ENCODE peak calls at places on chromosome 17, in eight cellular contexts. R, A, E, F, P, S, O and K are unnamed samples.

GRCh38 chr17:33520404-33521032 is 227.4 kb upstream of the ASIC2 start:
- DNase-seq in E (peak), S (no peak), R (peak), F (no peak), O (no peak), P (no peak), A (peak), K (no peak)

GRCh38 chr17:28508325-28508724 is 2.2 kb downstream of the FOXN1 start:
- DNase-seq in P (no peak), S (no peak), E (no peak), A (no peak), O (no peak), F (no peak), R (no peak), K (no peak)

GRCh38 chr17:37650419-37651003 is 7.3 kb upstream of the DDX52 start:
- DNase-seq in S (peak), R (peak), P (no peak), F (peak), A (peak), E (peak), O (peak), K (peak)

GRCh38 chr17:47621293-47622178 is 28.2 kb upstream of the KPNB1 start:
- DNase-seq in S (peak), E (peak), O (peak), R (peak), P (no peak), F (peak), A (peak), K (peak)

GRCh38 chr17:29116652-29117439 is 63.4 kb downstream of the MYO18A start:
- DNase-seq in O (peak), F (peak), R (peak), A (peak), P (peak), S (no peak), E (peak), K (no peak)

GRCh38 chr17:50621562-50621961 is 13.1 kb upstream of the ABCC3 start:
- DNase-seq in S (no peak), O (no peak), R (no peak), F (no peak), A (no peak), P (no peak), E (no peak), K (no peak)

GRCh38 chr17:52159159-52159809 is 770 bp upstream of the CA10 start:
- DNase-seq in R (no peak), P (no peak), F (no peak), S (no peak), O (no peak), E (no peak), A (peak), K (no peak)

GRCh38 chr17:81286491-81287145 is 8.5 kb downstream of the SLC38A10 start:
- DNase-seq in R (no peak), E (no peak), F (no peak), S (no peak), O (no peak), A (no peak), P (no peak), K (no peak)

GRCh38 chr17:50692448-50693040 is 15.2 kb downstream of the ANKRD40 start:
- DNase-seq in R (no peak), E (no peak), A (no peak), S (no peak), O (no peak), F (no peak), P (no peak), K (no peak)

GRCh38 chr17:40686192-40686591 is 17.4 kb downstream of the KRT24 start:
- DNase-seq in A (no peak), S (no peak), R (no peak), F (no peak), E (no peak), P (no peak), O (no peak), K (no peak)

GRCh38 chr17:1716912-1717695 is 6.9 kb upstream of the TLCD2 start:
- DNase-seq in E (peak), A (peak), F (peak), P (peak), R (peak), S (peak), O (peak), K (peak)

GRCh38 chr17:31674305-31674704 is 184.7 kb downstream of the COPRS start:
- DNase-seq in O (peak), P (no peak), S (no peak), F (peak), A (no peak), E (no peak), R (no peak), K (no peak)

DNA sequence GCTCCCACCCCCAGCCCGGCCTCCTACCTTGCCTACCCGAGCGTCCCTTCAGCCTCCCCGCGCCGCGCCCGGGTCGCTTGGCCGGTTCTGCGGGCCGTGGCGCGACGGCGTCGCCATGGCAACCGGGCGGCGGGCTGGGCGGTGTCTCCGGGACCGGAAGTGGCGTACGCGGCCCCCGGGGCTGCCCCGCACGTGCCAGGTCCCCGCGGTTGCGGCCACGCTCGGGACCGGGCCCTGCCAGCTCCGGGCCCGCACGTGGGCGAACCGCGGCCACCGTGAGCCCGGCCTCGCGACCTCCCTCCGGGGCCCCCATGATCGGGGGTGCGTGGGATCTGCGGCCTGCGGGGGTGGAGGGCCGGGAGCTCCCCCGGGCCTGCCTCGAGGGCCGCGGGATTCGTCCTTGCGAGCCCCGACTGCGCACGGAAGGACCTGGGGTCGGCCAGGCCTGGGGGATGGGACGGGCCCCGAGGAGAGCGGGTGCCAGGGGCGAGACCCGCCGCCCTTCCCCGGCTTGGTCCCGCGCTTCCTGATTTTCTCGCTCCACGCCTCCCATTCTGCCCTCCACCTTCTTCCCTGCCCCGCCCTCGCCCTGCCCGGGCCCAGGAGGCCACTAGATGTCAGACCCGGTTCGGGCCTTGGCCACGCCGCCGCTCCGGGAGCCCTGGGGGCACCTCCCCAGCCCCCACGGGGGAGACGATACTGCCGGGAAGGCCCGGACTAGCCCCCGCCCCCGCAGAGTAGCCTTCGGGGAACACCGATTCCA is at the start of gene CYB561:
- DNase-seq in F (peak), O (peak), S (peak), E (peak), A (peak), P (peak), R (peak), K (peak)
- TF ChIP-seq CTCF in F (peak), O (peak), S (no peak), E (no peak), A (peak), P (no peak), R (no peak), K (peak)

GRCh38 chr17:3907483-3908216 is 8.6 kb downstream of the P2RX1 start:
- DNase-seq in R (no peak), S (no peak), E (peak), P (no peak), F (no peak), A (no peak), O (no peak), K (no peak)
- TF ChIP-seq CTCF in R (peak), S (peak), E (peak), P (no peak), F (peak), A (peak), O (peak), K (peak)

GRCh38 chr17:19713462-19713861 is 2.9 kb downstream of the SLC47A2 start:
- DNase-seq in S (no peak), R (no peak), E (no peak), P (peak), A (peak), F (no peak), O (no peak), K (no peak)
- TF ChIP-seq CTCF in S (no peak), R (no peak), E (peak), P (no peak), A (peak), F (peak), O (no peak), K (no peak)

DNA sequence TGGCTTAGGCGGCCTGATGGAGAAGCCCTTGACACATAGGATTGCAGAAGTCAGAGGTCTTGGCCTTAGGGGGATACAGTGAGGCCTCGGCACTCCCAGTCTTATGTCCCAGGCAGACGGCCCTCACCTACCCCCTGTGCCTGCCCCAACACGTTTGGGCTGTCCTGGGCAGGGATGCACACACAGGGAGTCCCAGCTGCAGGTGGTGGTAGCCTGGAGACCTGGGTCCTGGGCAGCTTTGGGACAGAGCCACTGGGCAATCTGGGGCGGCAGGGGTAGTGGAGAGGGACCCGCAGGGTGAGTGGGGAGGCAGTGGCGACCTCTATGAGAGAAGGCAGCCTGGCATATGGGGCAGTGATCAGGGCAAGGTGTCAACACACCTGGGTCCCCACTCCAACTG is 48.3 kb downstream of the SDK2 start:
- DNase-seq in P (no peak), F (no peak), O (no peak), S (no peak), R (no peak), E (no peak), A (no peak), K (no peak)
- TF ChIP-seq CTCF in P (no peak), F (no peak), O (no peak), S (no peak), R (no peak), E (no peak), A (no peak), K (no peak)

GRCh38 chr17:57957120-57957850 is 2.1 kb upstream of the CUEDC1 start:
- DNase-seq in P (peak), A (no peak), S (no peak), F (no peak), E (no peak), R (no peak), O (no peak), K (no peak)

GRCh38 chr17:57954421-57955182 is 610 bp downstream of the CUEDC1 start:
- DNase-seq in P (peak), S (no peak), A (peak), O (no peak), F (peak), R (peak), E (peak), K (no peak)

GRCh38 chr17:57953703-57954420 is 1.4 kb downstream of the CUEDC1 start:
- DNase-seq in S (no peak), P (no peak), R (no peak), E (no peak), O (no peak), A (peak), F (no peak), K (no peak)

GRCh38 chr17:57956311-57957119 is 1.3 kb upstream of the CUEDC1 start:
- DNase-seq in P (no peak), S (no peak), F (no peak), R (no peak), E (no peak), A (peak), O (no peak), K (no peak)

GRCh38 chr17:57955183-57955952 is at the start of gene CUEDC1:
- DNase-seq in S (no peak), E (peak), A (peak), P (peak), R (peak), F (peak), O (peak), K (no peak)
- TF ChIP-seq CTCF in S (no peak), E (peak), A (peak), P (no peak), R (peak), F (peak), O (no peak), K (peak)

GRCh38 chr17:5110816-5111215 is 862 bp downstream of the ZNF232 start:
- DNase-seq in F (no peak), P (no peak), E (no peak), S (no peak), O (no peak), A (peak), R (no peak), K (no peak)
- TF ChIP-seq CTCF in F (no peak), P (no peak), E (no peak), S (no peak), O (no peak), A (no peak), R (no peak), K (no peak)

GRCh38 chr17:42334667-42335066 is 46.4 kb downstream of the STAT5A start:
- DNase-seq in E (no peak), P (no peak), S (no peak), F (no peak), R (no peak), A (no peak), O (no peak), K (no peak)
- TF ChIP-seq CTCF in E (no peak), P (no peak), S (no peak), F (no peak), R (no peak), A (no peak), O (peak), K (peak)

DNA sequence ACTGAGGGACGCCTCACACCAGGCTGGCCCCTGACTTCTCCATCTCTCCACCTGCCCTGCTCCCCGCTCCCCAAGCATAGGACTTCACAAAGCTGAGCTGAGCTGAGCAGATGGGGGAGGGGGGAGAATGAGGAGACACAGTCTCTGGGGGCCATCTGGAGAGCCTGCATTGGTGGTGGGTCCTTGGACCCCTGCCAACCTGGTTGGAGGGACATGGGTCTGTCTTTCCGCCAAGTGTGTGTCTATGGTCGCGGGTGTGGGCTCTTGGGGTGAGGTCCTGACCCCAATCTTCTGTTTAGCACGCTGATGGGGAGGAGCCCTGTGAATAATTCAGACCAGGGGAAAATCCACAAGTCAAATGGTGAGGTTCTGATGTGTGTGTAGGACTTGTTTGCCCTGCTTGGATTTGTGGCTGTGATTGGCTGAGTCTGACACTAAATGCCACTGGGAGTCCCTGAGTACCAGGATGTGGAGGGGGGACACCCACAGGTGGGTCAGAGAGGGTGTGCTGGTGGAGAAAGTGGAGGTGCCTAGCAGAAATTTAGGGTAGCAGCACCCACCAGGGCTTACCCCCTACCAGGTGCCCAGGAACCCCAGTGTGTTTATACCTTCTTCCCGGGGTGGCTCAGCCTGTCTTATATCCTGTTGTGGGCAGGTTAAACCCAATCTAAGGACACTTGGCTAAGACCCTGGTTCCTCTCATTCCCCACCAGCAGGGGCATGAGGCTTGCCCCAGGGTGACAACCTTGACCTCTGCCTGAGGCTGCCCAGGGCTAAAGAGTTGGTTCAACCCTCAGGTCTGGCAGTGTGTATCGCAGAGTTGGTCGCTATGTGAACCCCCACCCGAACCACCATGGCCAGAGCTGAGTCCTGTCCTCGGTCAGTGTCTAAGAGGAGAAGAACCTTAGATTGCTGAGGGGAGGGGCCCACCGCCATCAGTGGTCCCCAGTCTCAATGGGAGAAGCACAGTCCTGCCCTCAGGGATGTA is 2.1 kb downstream of the FMNL1 start:
- DNase-seq in A (no peak), P (peak), F (no peak), R (no peak), O (no peak), E (no peak), S (no peak), K (no peak)
- TF ChIP-seq CTCF in A (no peak), P (no peak), F (no peak), R (no peak), O (no peak), E (no peak), S (no peak), K (no peak)

DNA sequence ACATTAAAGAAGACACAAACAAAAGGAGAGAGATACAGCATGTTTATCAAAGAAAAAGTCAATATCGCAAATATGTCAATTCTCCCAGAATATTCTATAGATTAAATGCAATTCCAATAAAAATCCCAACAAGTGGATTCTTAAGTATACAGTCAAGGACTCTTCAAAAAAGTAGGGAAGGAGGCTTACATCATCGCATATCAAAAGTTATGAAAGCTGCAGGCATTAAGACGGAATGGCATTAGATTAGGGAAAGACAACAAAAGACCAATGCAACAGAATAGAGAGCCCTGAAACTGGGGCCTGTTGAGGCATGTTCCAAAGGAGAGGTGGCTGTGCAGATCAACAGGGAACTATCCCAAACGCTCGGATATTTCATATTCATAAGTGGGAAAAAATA is 76.0 kb downstream of the MARCHF10 start:
- DNase-seq in S (no peak), E (no peak), F (no peak), P (no peak), A (no peak), O (peak), R (no peak), K (no peak)
- TF ChIP-seq CTCF in S (no peak), E (no peak), F (no peak), P (no peak), A (no peak), O (no peak), R (no peak), K (no peak)